ENCODE peak calls at places on chromosomes 6 and 20, in four cellular contexts. V is HepG2, K is GM12878, B is K562. C is an unnamed sample.

GRCh38 chr6:110195639-110196038 is 15.4 kb downstream of the CDC40 start:
- DNase-seq in B (no peak), V (no peak), K (no peak), C (no peak)

GRCh38 chr6:112163295-112164257 is 76.2 kb downstream of the FAM229B start:
- DNase-seq in V (peak), K (peak), B (peak), C (peak)

GRCh38 chr6:11277275-11278206 is 45.1 kb upstream of the NEDD9 start:
- DNase-seq in V (peak), K (peak), B (no peak), C (peak)

GRCh38 chr6:43359381-43359780 is 10.1 kb downstream of the ZNF318 start:
- DNase-seq in B (no peak), V (no peak), K (no peak), C (no peak)

GRCh38 chr20:6993526-6993925 is 226.0 kb downstream of the BMP2 start:
- DNase-seq in V (no peak), K (no peak), B (no peak), C (no peak)

GRCh38 chr20:9051508-9051907 is 17.4 kb upstream of the PLCB4 start:
- DNase-seq in K (no peak), V (peak), B (peak), C (peak)

GRCh38 chr6:92538296-92538695 is 881.1 kb downstream of the EPHA7 start:
- DNase-seq in V (no peak), K (no peak), B (no peak), C (no peak)

GRCh38 chr6:105151644-105152043 is 28.2 kb downstream of the POPDC3 start:
- DNase-seq in V (no peak), K (peak), B (no peak), C (no peak)

GRCh38 chr6:140320081-140320798 is 945.8 kb upstream of the CITED2 start:
- DNase-seq in B (no peak), K (no peak), V (no peak), C (no peak)

GRCh38 chr6:32153252-32153834 is 598 bp upstream of the PPT2 start:
- DNase-seq in K (no peak), B (peak), V (peak), C (no peak)

GRCh38 chr20:43040427-43040826 is 149.3 kb downstream of the PTPRT start:
- DNase-seq in K (no peak), V (peak), B (peak), C (peak)

GRCh38 chr6:16049178-16049577 is 79.7 kb upstream of the MYLIP start:
- DNase-seq in B (no peak), V (no peak), K (no peak), C (no peak)

GRCh38 chr6:4100655-4101054 is 21.7 kb upstream of the FAM217A start:
- DNase-seq in B (no peak), K (no peak), V (no peak), C (no peak)

GRCh38 chr6:4102687-4103244 is 23.8 kb upstream of the FAM217A start:
- DNase-seq in K (no peak), V (peak), B (no peak), C (no peak)

GRCh38 chr6:4103929-4104328 is 25.0 kb upstream of the FAM217A start:
- DNase-seq in V (no peak), B (no peak), K (no peak), C (no peak)

GRCh38 chr6:4105980-4106536 is 27.1 kb upstream of the FAM217A start:
- DNase-seq in B (no peak), V (peak), K (no peak), C (no peak)

GRCh38 chr6:4101298-4101697 is 22.4 kb upstream of the FAM217A start:
- DNase-seq in B (no peak), V (no peak), K (no peak), C (no peak)
- TF ChIP-seq RFX5 in B (no peak), V (no peak), K (no peak), C (no peak)

DNA sequence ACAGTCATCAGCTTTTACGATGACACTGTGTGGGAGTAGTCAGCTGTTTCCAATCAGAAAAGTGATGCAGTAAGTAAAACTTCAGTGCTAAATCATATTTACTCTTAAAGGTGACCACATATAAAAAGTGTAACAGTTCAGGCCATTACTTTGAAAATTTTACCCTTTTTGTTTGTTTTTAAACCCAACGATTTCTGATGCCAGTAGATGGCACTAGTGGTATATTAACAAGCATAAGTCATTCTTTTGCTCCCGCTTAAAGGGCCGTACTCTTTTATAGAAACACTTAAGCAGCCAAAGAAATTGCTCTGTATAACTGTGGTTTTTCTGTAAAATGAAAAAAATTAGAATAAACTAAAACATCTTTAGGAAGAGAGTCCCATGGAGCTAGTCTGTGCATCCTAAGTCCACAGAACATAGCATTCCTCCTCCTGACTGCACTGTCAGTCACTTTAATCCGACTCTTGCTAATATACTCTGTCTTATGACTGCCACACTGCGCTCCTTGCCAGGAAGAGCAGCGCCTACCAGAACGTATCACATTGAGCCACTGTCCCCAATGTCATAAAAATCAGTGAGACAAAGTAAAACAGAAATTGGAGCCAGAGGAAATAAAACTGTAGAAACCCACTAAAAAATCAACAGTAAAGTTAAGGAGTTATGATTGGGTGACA is 25.1 kb downstream of the HEBP2 start:
- DNase-seq in V (peak), B (peak), K (no peak), C (peak)
- TF ChIP-seq CHD4 in V (no peak), B (no peak), K (no peak), C (no peak)

GRCh38 chr6:5518936-5519491 is 257.7 kb downstream of the FARS2 start:
- DNase-seq in V (no peak), K (no peak), B (no peak), C (no peak)

GRCh38 chr6:5515200-5515599 is 253.9 kb downstream of the FARS2 start:
- DNase-seq in K (no peak), B (no peak), V (no peak), C (no peak)

GRCh38 chr6:5516036-5516435 is 254.7 kb downstream of the FARS2 start:
- DNase-seq in V (no peak), K (no peak), B (no peak), C (no peak)

GRCh38 chr6:5520796-5521195 is 259.5 kb downstream of the FARS2 start:
- DNase-seq in B (no peak), K (no peak), V (no peak), C (no peak)

GRCh38 chr6:5517781-5518180 is 256.5 kb downstream of the FARS2 start:
- DNase-seq in B (no peak), K (no peak), V (no peak), C (no peak)
- TF ChIP-seq SMC3 in B (no peak), K (no peak), V (no peak), C (no peak)

DNA sequence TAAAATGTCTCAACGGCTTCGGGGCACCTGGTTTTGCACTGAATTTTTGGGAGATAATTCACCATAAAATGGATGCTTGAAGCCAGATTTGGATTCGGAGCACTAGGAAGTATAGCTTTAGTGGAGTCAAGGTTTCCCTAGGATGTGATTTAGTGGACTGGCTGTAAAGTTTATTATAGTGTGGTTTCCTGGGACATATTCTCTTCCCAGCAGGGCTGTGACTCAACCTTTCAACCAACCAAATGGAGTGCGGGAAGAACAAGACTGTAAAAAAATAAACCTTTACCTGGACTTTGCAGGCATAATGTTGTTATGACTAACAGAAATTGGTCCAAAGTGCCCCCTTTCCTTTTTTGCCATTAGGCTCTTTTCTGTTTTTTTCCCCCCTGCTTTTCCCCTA is 327.4 kb upstream of the MAN1A1 start:
- DNase-seq in K (no peak), V (no peak), B (no peak), C (no peak)
- TF ChIP-seq RFX5 in K (no peak), V (no peak), B (no peak), C (no peak)

DNA sequence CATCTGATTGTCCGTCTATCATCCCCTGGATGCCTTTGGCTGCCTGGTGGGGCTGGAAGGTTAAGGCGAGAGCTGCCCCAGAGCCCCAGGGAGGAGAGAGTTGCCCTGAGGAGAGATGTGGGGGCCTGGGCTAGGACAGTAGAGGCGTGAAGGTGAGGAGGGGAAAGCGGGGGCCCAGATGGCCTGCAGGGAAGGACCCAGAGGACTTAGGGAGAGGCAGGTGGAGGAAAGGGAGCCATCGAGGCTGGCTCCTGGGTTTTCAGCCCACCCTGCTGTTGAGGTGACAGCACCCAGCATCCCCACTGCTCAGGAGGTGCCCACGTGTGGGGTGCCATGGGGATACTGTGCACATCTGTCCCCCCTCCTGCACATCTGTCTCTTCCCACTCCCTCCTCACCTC is 273.7 kb downstream of the TAF4 start:
- DNase-seq in K (no peak), V (no peak), B (no peak), C (no peak)
- TF ChIP-seq CHD4 in K (no peak), V (no peak), B (no peak), C (no peak)

GRCh38 chr20:48729538-48729937 is 98.3 kb downstream of the PREX1 start:
- DNase-seq in K (no peak), B (no peak), V (no peak), C (no peak)

GRCh38 chr20:48727226-48727625 is 100.6 kb downstream of the PREX1 start:
- DNase-seq in K (no peak), V (no peak), B (no peak), C (no peak)

GRCh38 chr20:48725589-48725991 is 102.2 kb downstream of the PREX1 start:
- DNase-seq in K (no peak), B (peak), V (no peak), C (peak)

GRCh38 chr20:48730977-48731376 is 96.8 kb downstream of the PREX1 start:
- DNase-seq in B (no peak), V (no peak), K (no peak), C (no peak)

DNA sequence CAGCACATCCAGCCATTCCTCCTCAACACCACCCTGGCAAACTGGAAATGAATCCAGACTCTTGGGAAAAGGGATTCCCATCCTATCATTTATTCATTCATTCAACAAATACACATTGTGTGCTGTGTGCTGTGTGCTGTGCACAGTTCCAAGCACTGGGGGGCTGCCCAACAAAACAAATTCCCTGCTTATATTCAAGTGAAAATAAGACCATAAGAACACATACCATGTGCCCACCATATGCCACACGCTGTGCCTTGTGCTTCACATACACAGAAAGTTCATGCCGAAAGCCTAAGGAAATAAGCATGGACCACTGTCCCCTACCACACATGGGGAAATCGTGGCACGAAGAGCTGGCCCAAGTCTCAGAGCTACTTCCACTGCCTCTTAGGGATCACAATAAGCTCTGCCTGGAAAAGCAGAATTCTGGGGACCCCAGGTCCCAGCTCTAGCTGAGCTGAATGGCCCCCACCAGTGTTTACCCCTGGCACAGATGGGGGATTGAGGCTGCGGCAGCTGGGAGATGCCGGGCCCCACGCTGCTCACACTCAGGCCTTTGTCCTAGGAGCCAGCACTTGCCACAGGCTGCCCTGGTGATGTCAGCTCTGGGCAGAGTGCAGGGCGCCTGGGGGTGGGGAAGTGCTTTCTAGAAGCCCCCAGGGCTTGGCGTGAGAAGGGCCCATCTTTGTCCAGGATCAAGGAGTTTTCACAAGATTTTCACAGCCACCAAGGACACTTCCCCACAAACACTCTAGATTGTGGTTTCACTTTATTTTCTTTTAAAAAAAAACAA is 99.6 kb downstream of the PREX1 start:
- DNase-seq in V (no peak), B (no peak), K (no peak), C (no peak)
- TF ChIP-seq SMC3 in V (no peak), B (no peak), K (no peak), C (no peak)

GRCh38 chr6:45845546-45845945 is 170.1 kb downstream of the CLIC5 start:
- DNase-seq in V (no peak), B (no peak), K (no peak), C (no peak)
- TF ChIP-seq RFX5 in V (no peak), B (no peak), K (no peak), C (no peak)

DNA sequence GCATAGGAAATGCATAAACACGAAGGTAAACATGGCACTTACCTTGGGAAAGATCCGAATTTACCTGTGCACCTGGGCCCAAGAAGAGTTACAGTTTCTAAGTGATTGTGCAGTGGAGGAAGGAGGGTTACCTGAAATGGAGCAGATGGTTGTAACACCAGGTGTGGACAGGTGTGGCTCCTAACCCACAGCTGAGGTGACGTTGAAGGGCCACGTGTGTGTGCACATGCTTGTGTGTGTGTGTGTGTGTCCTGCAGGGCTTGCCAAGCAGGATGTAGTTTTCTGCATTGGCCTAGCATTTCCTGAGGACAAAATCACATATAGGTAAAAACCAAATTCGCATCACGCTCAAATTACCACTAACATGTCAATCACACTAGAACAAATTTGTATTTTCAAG is 240.8 kb downstream of the ANKRD60 start:
- DNase-seq in K (no peak), V (no peak), B (no peak), C (no peak)
- TF ChIP-seq CHD4 in K (no peak), V (no peak), B (no peak), C (no peak)

GRCh38 chr6:131948221-131948661 is 2.9 kb downstream of the CCN2 start:
- DNase-seq in K (no peak), B (no peak), V (peak), C (no peak)
- TF ChIP-seq SMC3 in K (no peak), B (no peak), V (no peak), C (no peak)